ENCODE peak calls at places on chromosome 18, in five cellular contexts. Q, N, P, U and O are unnamed samples.

GRCh38 chr18:46793565-46793964 is 36.7 kb upstream of the ST8SIA5 start:
- DNase-seq in Q (no peak), U (no peak), P (no peak), N (no peak), O (no peak)

GRCh38 chr18:24982831-24983230 is 369.1 kb downstream of the ZNF521 start:
- DNase-seq in U (no peak), N (no peak), P (no peak), Q (no peak), O (no peak)

GRCh38 chr18:21004721-21005120 is 106.9 kb downstream of the ROCK1 start:
- DNase-seq in N (no peak), P (no peak), U (peak; percentile 74), Q (no peak), O (peak; percentile 64)

GRCh38 chr18:48991299-48992055 is 40.7 kb upstream of the SMAD7 start:
- DNase-seq in N (no peak), Q (no peak), P (no peak), U (no peak), O (no peak)

GRCh38 chr18:48574667-48575300 is 36.0 kb downstream of the CTIF start:
- DNase-seq in Q (no peak), U (no peak), N (no peak), P (no peak), O (no peak)

GRCh38 chr18:70373062-70373519 is 84.2 kb downstream of the SOCS6 start:
- DNase-seq in N (no peak), Q (no peak), P (no peak), U (peak; percentile 61), O (peak; percentile 88)

GRCh38 chr18:77144451-77145118 is 12.0 kb upstream of the MBP start:
- DNase-seq in U (no peak), P (no peak), N (no peak), Q (no peak), O (no peak)

GRCh38 chr18:54119524-54120019 is 104.9 kb downstream of the MBD2 start:
- DNase-seq in N (no peak), U (peak; percentile 39), P (no peak), Q (peak; percentile 20), O (no peak)

GRCh38 chr18:21958256-21958655 is 211.1 kb upstream of the GATA6 start:
- DNase-seq in Q (no peak), N (no peak), U (no peak), P (no peak), O (no peak)

GRCh38 chr18:3910507-3910906 is 460.5 kb downstream of the TGIF1 start:
- DNase-seq in Q (no peak), U (no peak), N (no peak), P (no peak), O (no peak)

GRCh38 chr18:54263904-54264336 is 5.4 kb upstream of the POLI start:
- DNase-seq in N (no peak), U (no peak), P (no peak), Q (no peak), O (no peak)

GRCh38 chr18:48031011-48031480 is 100.6 kb upstream of the SMAD2 start:
- DNase-seq in P (no peak), U (no peak), N (no peak), Q (peak; percentile 55), O (no peak)

GRCh38 chr18:75314117-75314516 is 103.5 kb downstream of the TSHZ1 start:
- DNase-seq in P (no peak), Q (no peak), U (no peak), N (no peak), O (no peak)

GRCh38 chr18:21359746-21360145 is 117.7 kb downstream of the GREB1L start:
- DNase-seq in U (no peak), P (no peak), N (no peak), Q (no peak), O (peak; percentile 25)

GRCh38 chr18:21069468-21069867 is 42.1 kb downstream of the ROCK1 start:
- DNase-seq in N (no peak), Q (no peak), P (no peak), U (no peak), O (no peak)

GRCh38 chr18:58263055-58263732 is 219.2 kb downstream of the NEDD4L start:
- DNase-seq in U (peak; percentile 18), P (no peak), N (no peak), Q (no peak), O (no peak)